ENCODE peak calls at places on chromosomes 13 and 19, in five cellular contexts. B, N, D, G and P are unnamed samples.

GRCh38 chr13:113631341-113632095 is 26.5 kb downstream of the ATP4B start:
- DNase-seq in B (no peak), N (no peak), D (no peak), G (no peak), P (no peak)

GRCh38 chr13:97005631-97006262 is 11.5 kb upstream of the OXGR1 start:
- DNase-seq in B (no peak), N (no peak), D (peak; percentile 58), G (peak; percentile 5), P (no peak)

GRCh38 chr13:67063036-67063435 is 167.1 kb downstream of the PCDH9 start:
- DNase-seq in B (no peak), N (no peak), D (peak; percentile 91), G (no peak), P (no peak)

GRCh38 chr13:30679483-30680330 is 55.6 kb upstream of the ALOX5AP start:
- DNase-seq in B (no peak), N (peak; percentile 22), D (peak; percentile 56), G (peak; percentile 18), P (peak; percentile 37)

GRCh38 chr13:89029062-89029461 is 1357.9 kb downstream of the SLITRK5 start:
- DNase-seq in B (no peak), N (no peak), D (no peak), G (no peak), P (no peak)

GRCh38 chr13:80173224-80173623 is 167.7 kb downstream of the SPRY2 start:
- DNase-seq in B (no peak), N (no peak), D (peak; percentile 14), G (no peak), P (no peak)

GRCh38 chr19:3963458-3964255 is 7.2 kb downstream of the DAPK3 start:
- DNase-seq in B (no peak), N (no peak), D (no peak), G (no peak), P (no peak)

GRCh38 chr13:81350056-81350455 is 1009.1 kb upstream of the SPRY2 start:
- DNase-seq in B (no peak), N (no peak), D (no peak), G (no peak), P (no peak)

GRCh38 chr13:36673838-36674326 is at the start of gene SERTM1:
- DNase-seq in B (no peak), N (peak; percentile 5), D (peak; percentile 80), G (peak; percentile 21), P (peak; percentile 50)

GRCh38 chr13:19766637-19767036 is 16.1 kb downstream of the PSPC1 start:
- DNase-seq in B (no peak), N (no peak), D (no peak), G (no peak), P (no peak)

GRCh38 chr19:57672466-57672865 is 3.7 kb downstream of the ZSCAN4 start:
- DNase-seq in B (no peak), N (no peak), D (no peak), G (no peak), P (no peak)

GRCh38 chr13:37194428-37194861 is 89.0 kb upstream of the CSNK1A1L start:
- DNase-seq in B (peak; percentile 23), N (no peak), D (peak; percentile 39), G (no peak), P (no peak)

GRCh38 chr19:11737964-11738745 is 591 bp downstream of the ZNF823 start:
- DNase-seq in B (no peak), N (peak; percentile 43), D (peak; percentile 63), G (peak; percentile 15), P (peak; percentile 49)